ENCODE peak calls at places on chromosomes 1 and 21, in nine cellular contexts. V is mammary epithelial cell; F is fibroblast of lung; T is adrenal gland; G is left ventricle myocardium inferior; K is cardiac muscle cell; M is heart left ventricle; Q is sigmoid colon; A is CD8-positive, alpha-beta T cell. L is an unnamed sample.

GRCh38 chr1:205261946-205262668 is 34.4 kb downstream of the TMCC2 start:
- DNase-seq in V (no peak), F (no peak), T (no peak), G (no peak), K (no peak), M (no peak), Q (no peak), A (no peak), L (no peak)

GRCh38 chr1:35935436-35935835 is 4.5 kb downstream of the AGO3 start:
- DNase-seq in V (no peak), F (peak; percentile 87), T (no peak), G (no peak), K (peak; percentile 35), M (no peak), Q (no peak), A (no peak), L (no peak)

GRCh38 chr1:12615916-12616708 is 1.9 kb downstream of the DHRS3 start:
- DNase-seq in V (peak; percentile 49), F (no peak), T (peak; percentile 75), G (peak; percentile 74), K (peak; percentile 49), M (peak; percentile 64), Q (peak; percentile 88), A (peak; percentile 21), L (no peak)

GRCh38 chr1:35544976-35545375 is 12.2 kb downstream of the KIAA0319L start:
- DNase-seq in V (no peak), F (peak; percentile 68), T (peak; percentile 69), G (no peak), K (peak; percentile 84), M (peak; percentile 63), Q (no peak), A (peak; percentile 72), L (no peak)

GRCh38 chr1:167161242-167161641 is 59.4 kb upstream of the POU2F1 start:
- DNase-seq in V (peak; percentile 92), F (no peak), T (no peak), G (no peak), K (no peak), M (no peak), Q (no peak), A (no peak), L (no peak)

GRCh38 chr1:181778630-181779285 is 282.8 kb downstream of the ZNF648 start:
- DNase-seq in V (no peak), F (no peak), T (no peak), G (no peak), K (peak; percentile 43), M (no peak), Q (no peak), A (no peak), L (no peak)

GRCh38 chr1:148166558-148167492 is 14.7 kb upstream of the NBPF11 start:
- DNase-seq in V (peak; percentile 9), F (no peak), T (no peak), G (no peak), K (peak; percentile 44), M (no peak), Q (no peak), A (no peak), L (no peak)

GRCh38 chr1:215748431-215748830 is 181.3 kb downstream of the KCTD3 start:
- DNase-seq in V (no peak), F (no peak), T (no peak), G (no peak), K (no peak), M (no peak), Q (no peak), A (no peak), L (no peak)

GRCh38 chr1:225944951-225945350 is 3.9 kb upstream of the LEFTY2 start:
- DNase-seq in V (no peak), F (no peak), T (no peak), G (no peak), K (no peak), M (no peak), Q (no peak), A (no peak), L (no peak)

GRCh38 chr21:42232176-42232825 is 13.4 kb downstream of the ABCG1 start:
- DNase-seq in V (no peak), F (no peak), T (no peak), G (no peak), K (no peak), M (no peak), Q (peak; percentile 61), A (peak; percentile 47), L (no peak)

GRCh38 chr1:200184196-200184595 is 156.7 kb downstream of the NR5A2 start:
- DNase-seq in V (peak; percentile 93), F (peak; percentile 79), T (peak; percentile 66), G (peak; percentile 75), K (no peak), M (peak; percentile 78), Q (peak; percentile 84), A (no peak), L (peak; percentile 89)

GRCh38 chr1:65235867-65236805 is 73.2 kb upstream of the DNAJC6 start:
- DNase-seq in V (peak; percentile 33), F (peak; percentile 54), T (no peak), G (no peak), K (peak; percentile 69), M (no peak), Q (no peak), A (no peak), L (no peak)

GRCh38 chr1:209703834-209704504 is 677 bp upstream of the HSD11B1 start:
- DNase-seq in V (no peak), F (peak; percentile 66), T (no peak), G (no peak), K (no peak), M (no peak), Q (no peak), A (no peak), L (no peak)

GRCh38 chr1:3415260-3415952 is 39.1 kb upstream of the ARHGEF16 start:
- DNase-seq in V (no peak), F (no peak), T (no peak), G (peak; percentile 49), K (no peak), M (peak; percentile 81), Q (no peak), A (no peak), L (no peak)

GRCh38 chr1:158049867-158050266 is 56.4 kb downstream of the KIRREL1 start:
- DNase-seq in V (no peak), F (peak; percentile 48), T (no peak), G (no peak), K (no peak), M (no peak), Q (no peak), A (no peak), L (no peak)

GRCh38 chr1:93016171-93016570 is 54.9 kb upstream of the DIPK1A start:
- DNase-seq in V (no peak), F (peak; percentile 41), T (no peak), G (no peak), K (no peak), M (no peak), Q (no peak), A (no peak), L (no peak)
- H3K4me3 ChIP-seq in V (no peak overlapping the region), F (no peak overlapping the region), T (no peak overlapping the region), G (no peak overlapping the region), K (no peak overlapping the region), M (no peak overlapping the region), Q (no peak overlapping the region), A (no peak overlapping the region), L (no peak overlapping the region)

DNA sequence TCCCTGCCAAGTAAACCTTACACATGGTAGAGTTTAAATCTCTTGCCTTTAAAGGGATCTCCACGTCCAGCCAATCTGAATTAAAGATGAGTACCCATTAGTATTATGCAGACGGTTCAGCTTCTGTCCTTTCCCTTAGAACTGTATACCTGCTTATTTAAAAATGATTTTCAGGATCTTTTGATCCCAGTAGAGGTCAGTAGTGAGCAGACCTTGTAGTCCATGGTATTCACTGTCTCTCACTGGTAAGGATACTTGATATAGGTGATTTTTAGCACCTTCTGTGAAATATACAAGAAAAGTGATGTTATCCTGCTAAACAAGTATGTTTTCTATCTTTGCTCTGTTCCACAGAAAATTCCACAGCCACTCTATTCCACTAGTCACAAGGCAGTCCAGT is 1211.6 kb upstream of the ADGRL4 start:
- DNase-seq in V (peak; percentile 60), F (peak; percentile 75), T (no peak), G (no peak), K (peak; percentile 55), M (no peak), Q (no peak), A (no peak), L (peak; percentile 19)
- TF ChIP-seq CTCF in V (peak; percentile 71), F (peak; percentile 50), T (peak; percentile 48), G (peak; percentile 55), K (peak; percentile 67), M (peak; percentile 52), Q (no peak), A (no peak), L (peak; percentile 69)

DNA sequence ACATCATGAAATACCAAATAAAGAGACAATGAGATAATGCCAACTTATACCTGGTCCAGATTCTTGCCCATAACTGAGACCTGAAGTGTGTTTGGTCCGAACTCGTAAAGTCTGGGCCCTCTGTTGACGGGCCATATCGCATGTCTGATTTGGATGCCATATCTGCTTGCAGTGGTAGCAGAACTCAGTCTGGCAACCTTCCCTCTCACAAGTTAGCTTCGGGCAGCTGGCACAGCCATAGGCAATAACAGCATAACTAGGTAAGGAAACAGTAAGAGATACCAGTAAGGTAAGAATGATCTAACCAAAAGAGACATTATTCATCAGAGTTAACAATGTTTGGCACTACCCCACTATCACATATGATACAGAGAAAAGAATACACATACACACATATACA is 15.1 kb downstream of the RNF19B start:
- DNase-seq in V (no peak), F (no peak), T (no peak), G (no peak), K (no peak), M (no peak), Q (no peak), A (no peak), L (no peak)
- H3K36me3 ChIP-seq in V (peaks cover 23% of the 10 kb centered on the region), F (no peaks in the 10 kb centered on the region), T (no peaks in the 10 kb centered on the region), G (peaks cover 36% of the 10 kb centered on the region), K (peaks cover 8% of the 10 kb centered on the region), M (peaks cover 13% of the 10 kb centered on the region), Q (no peaks in the 10 kb centered on the region), A (peaks cover 22% of the 10 kb centered on the region), L (peaks cover 1% of the 10 kb centered on the region)

GRCh38 chr1:214446772-214447556 is 104.4 kb downstream of the PTPN14 start:
- DNase-seq in V (peak; percentile 99), F (peak; percentile 84), T (no peak), G (no peak), K (no peak), M (no peak), Q (no peak), A (no peak), L (peak; percentile 93)

GRCh38 chr1:214445846-214446614 is 105.4 kb downstream of the PTPN14 start:
- DNase-seq in V (peak; percentile 78), F (peak; percentile 87), T (no peak), G (no peak), K (no peak), M (no peak), Q (no peak), A (no peak), L (peak; percentile 68)

GRCh38 chr1:214449371-214449770 is 102.0 kb downstream of the PTPN14 start:
- DNase-seq in V (no peak), F (no peak), T (no peak), G (no peak), K (no peak), M (no peak), Q (no peak), A (no peak), L (no peak)

GRCh38 chr1:214448536-214448935 is 102.9 kb downstream of the PTPN14 start:
- DNase-seq in V (no peak), F (no peak), T (no peak), G (no peak), K (no peak), M (no peak), Q (no peak), A (no peak), L (no peak)

DNA sequence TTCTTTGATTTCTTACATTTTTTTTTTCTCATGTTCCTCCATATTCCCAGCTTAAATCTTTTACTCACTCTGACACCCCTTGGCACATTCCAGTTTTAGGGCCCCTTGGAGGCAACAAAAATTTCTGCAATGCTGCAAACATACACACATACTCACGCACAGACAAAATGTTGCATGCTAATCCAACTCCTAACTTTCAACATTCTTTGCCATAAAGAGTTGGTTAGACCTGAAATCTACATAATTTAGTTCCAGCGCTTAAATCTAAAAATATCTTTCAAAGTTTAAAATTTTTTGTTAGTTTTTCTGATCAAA is 103.9 kb downstream of the PTPN14 start:
- DNase-seq in V (no peak), F (peak; percentile 23), T (no peak), G (no peak), K (no peak), M (no peak), Q (no peak), A (no peak), L (no peak)
- H3K4me3 ChIP-seq in V (no peak overlapping the region), F (no peak overlapping the region), T (no peak overlapping the region), G (no peak overlapping the region), K (no peak overlapping the region), M (no peak overlapping the region), Q (no peak overlapping the region), A (no peak overlapping the region), L (no peak overlapping the region)

L was measured in kidney epithelial cell.